ENCODE peak calls at places on chromosomes 1 and 21, in six cellular contexts. P, T, K, M, A and W are unnamed samples.
A peak's percentile ranks its signal among the peaks of the same experiment; 100 is the strongest.

GRCh38 chr1:78833491-78833890 is 173.0 kb downstream of the ADGRL4 start:
- DNase-seq in A (no peak), P (no peak), T (no peak), M (no peak), K (no peak), W (no peak)

GRCh38 chr1:55400560-55400959 is 185.4 kb upstream of the USP24 start:
- DNase-seq in K (no peak), A (no peak), M (no peak), T (no peak), P (no peak), W (no peak)

GRCh38 chr1:43277116-43277876 is 7.5 kb downstream of the TMEM125 start:
- DNase-seq in P (no peak), T (no peak), K (no peak), M (no peak), A (no peak), W (no peak)

GRCh38 chr1:28869952-28870351 is 44.4 kb upstream of the EPB41 start:
- DNase-seq in M (no peak), K (no peak), T (no peak), A (no peak), P (no peak), W (no peak)

GRCh38 chr1:77825356-77825709 is 45.9 kb downstream of the MIGA1 start:
- DNase-seq in K (peak; percentile 15), P (no peak), A (peak; percentile 16), T (no peak), M (no peak), W (peak; percentile 27)

GRCh38 chr1:151976015-151976343 is 17.7 kb downstream of the S100A10 start:
- DNase-seq in K (no peak), M (no peak), A (no peak), P (no peak), T (no peak), W (no peak)

GRCh38 chr1:44294588-44295007 is 60.5 kb downstream of the ERI3 start:
- DNase-seq in M (no peak), K (peak; percentile 72), T (no peak), A (no peak), P (peak; percentile 63), W (no peak)

GRCh38 chr1:154583691-154584212 is 16.2 kb downstream of the CHRNB2 start:
- DNase-seq in M (no peak), K (no peak), T (no peak), P (no peak), A (no peak), W (no peak)

GRCh38 chr21:37535672-37536071 is 169.1 kb downstream of the DYRK1A start:
- DNase-seq in M (no peak), P (no peak), K (no peak), T (no peak), A (no peak), W (no peak)